ENCODE peak calls at places on chromosomes 16 and 17, in ten cellular contexts. One of them, this sample, is unnamed.

GRCh38 chr16:86580063-86580797 is 1.9 kb downstream of the FOXL1 start:
- DNase-seq in K562: no peak
- DNase-seq in prostate gland: no peak
- DNase-seq in neural crest cell: no peak
- DNase-seq in fibroblast of lung: peak; percentile 69
- DNase-seq in cardiac fibroblast: no peak
- DNase-seq in HL-60: no peak
- DNase-seq in psoas muscle: no peak
- DNase-seq in transverse colon: no peak
- DNase-seq in CD8-positive, alpha-beta T cell: no peak
- DNase-seq in this sample: no peak

GRCh38 chr16:50213939-50214519 is 52.3 kb upstream of the ADCY7 start:
- DNase-seq in K562: peak; percentile 39
- DNase-seq in prostate gland: no peak
- DNase-seq in neural crest cell: no peak
- DNase-seq in fibroblast of lung: peak; percentile 69
- DNase-seq in cardiac fibroblast: peak; percentile 64
- DNase-seq in HL-60: peak; percentile 13
- DNase-seq in psoas muscle: no peak
- DNase-seq in transverse colon: no peak
- DNase-seq in CD8-positive, alpha-beta T cell: no peak
- DNase-seq in this sample: peak; percentile 25

GRCh38 chr16:88382491-88383400 is at the start of gene ZNF469:
- DNase-seq in K562: no peak
- DNase-seq in prostate gland: no peak
- DNase-seq in neural crest cell: no peak
- DNase-seq in fibroblast of lung: peak; percentile 36
- DNase-seq in cardiac fibroblast: peak; percentile 49
- DNase-seq in HL-60: no peak
- DNase-seq in psoas muscle: peak; percentile 50
- DNase-seq in transverse colon: no peak
- DNase-seq in CD8-positive, alpha-beta T cell: no peak
- DNase-seq in this sample: peak; percentile 42

GRCh38 chr16:75486014-75486404 is 9.2 kb downstream of the CHST6 start:
- DNase-seq in K562: no peak
- DNase-seq in prostate gland: peak; percentile 77
- DNase-seq in neural crest cell: no peak
- DNase-seq in fibroblast of lung: no peak
- DNase-seq in cardiac fibroblast: no peak
- DNase-seq in HL-60: no peak
- DNase-seq in psoas muscle: no peak
- DNase-seq in transverse colon: peak; percentile 71
- DNase-seq in CD8-positive, alpha-beta T cell: no peak
- DNase-seq in this sample: peak; percentile 67

GRCh38 chr16:539901-540530 is 12.5 kb downstream of the CAPN15 start:
- DNase-seq in K562: no peak
- DNase-seq in prostate gland: no peak
- DNase-seq in neural crest cell: no peak
- DNase-seq in fibroblast of lung: peak; percentile 81
- DNase-seq in cardiac fibroblast: no peak
- DNase-seq in HL-60: no peak
- DNase-seq in psoas muscle: no peak
- DNase-seq in transverse colon: no peak
- DNase-seq in CD8-positive, alpha-beta T cell: no peak
- DNase-seq in this sample: no peak

GRCh38 chr16:14338969-14339368 is 267.9 kb downstream of the MRTFB start:
- DNase-seq in K562: no peak
- DNase-seq in prostate gland: no peak
- DNase-seq in neural crest cell: no peak
- DNase-seq in fibroblast of lung: no peak
- DNase-seq in cardiac fibroblast: no peak
- DNase-seq in HL-60: no peak
- DNase-seq in psoas muscle: no peak
- DNase-seq in transverse colon: no peak
- DNase-seq in CD8-positive, alpha-beta T cell: no peak
- DNase-seq in this sample: no peak

GRCh38 chr16:83953796-83954576 is 946 bp downstream of the OSGIN1 start:
- DNase-seq in K562: peak; percentile 70
- DNase-seq in prostate gland: peak; percentile 49
- DNase-seq in neural crest cell: no peak
- DNase-seq in fibroblast of lung: peak; percentile 23
- DNase-seq in cardiac fibroblast: peak; percentile 29
- DNase-seq in HL-60: no peak
- DNase-seq in psoas muscle: no peak
- DNase-seq in transverse colon: no peak
- DNase-seq in CD8-positive, alpha-beta T cell: no peak
- DNase-seq in this sample: peak; percentile 48

GRCh38 chr16:9050102-9050830 is 41.2 kb upstream of the HAPSTR1 start:
- DNase-seq in K562: peak; percentile 50
- DNase-seq in prostate gland: no peak
- DNase-seq in neural crest cell: peak; percentile 15
- DNase-seq in fibroblast of lung: no peak
- DNase-seq in cardiac fibroblast: peak; percentile 16
- DNase-seq in HL-60: no peak
- DNase-seq in psoas muscle: no peak
- DNase-seq in transverse colon: no peak
- DNase-seq in CD8-positive, alpha-beta T cell: no peak
- DNase-seq in this sample: peak; percentile 18

GRCh38 chr16:85206472-85207356 is 94.4 kb upstream of the CIBAR2 start:
- DNase-seq in K562: no peak
- DNase-seq in prostate gland: peak; percentile 38
- DNase-seq in neural crest cell: no peak
- DNase-seq in fibroblast of lung: peak; percentile 82
- DNase-seq in cardiac fibroblast: peak; percentile 73
- DNase-seq in HL-60: no peak
- DNase-seq in psoas muscle: peak; percentile 63
- DNase-seq in transverse colon: peak; percentile 60
- DNase-seq in CD8-positive, alpha-beta T cell: no peak
- DNase-seq in this sample: no peak

GRCh38 chr16:29198731-29199521 is 207.6 kb downstream of the NPIPB11 start:
- DNase-seq in K562: no peak
- DNase-seq in prostate gland: no peak
- DNase-seq in neural crest cell: no peak
- DNase-seq in fibroblast of lung: no peak
- DNase-seq in cardiac fibroblast: peak; percentile 58
- DNase-seq in HL-60: no peak
- DNase-seq in psoas muscle: no peak
- DNase-seq in transverse colon: peak; percentile 7
- DNase-seq in CD8-positive, alpha-beta T cell: no peak
- DNase-seq in this sample: no peak

GRCh38 chr16:89404561-89404960 is 85.8 kb downstream of the ANKRD11 start:
- DNase-seq in K562: no peak
- DNase-seq in prostate gland: peak; percentile 50
- DNase-seq in neural crest cell: no peak
- DNase-seq in fibroblast of lung: no peak
- DNase-seq in cardiac fibroblast: no peak
- DNase-seq in HL-60: no peak
- DNase-seq in psoas muscle: no peak
- DNase-seq in transverse colon: peak; percentile 46
- DNase-seq in CD8-positive, alpha-beta T cell: no peak
- DNase-seq in this sample: no peak

GRCh38 chr17:32445976-32446375 is 1.7 kb downstream of the PSMD11 start:
- DNase-seq in K562: peak; percentile 58
- DNase-seq in prostate gland: no peak
- DNase-seq in neural crest cell: no peak
- DNase-seq in fibroblast of lung: peak; percentile 21
- DNase-seq in cardiac fibroblast: peak; percentile 34
- DNase-seq in HL-60: no peak
- DNase-seq in psoas muscle: no peak
- DNase-seq in transverse colon: no peak
- DNase-seq in CD8-positive, alpha-beta T cell: no peak
- DNase-seq in this sample: no peak

GRCh38 chr17:32445497-32445896 is 1.2 kb downstream of the PSMD11 start:
- DNase-seq in K562: no peak
- DNase-seq in prostate gland: no peak
- DNase-seq in neural crest cell: no peak
- DNase-seq in fibroblast of lung: no peak
- DNase-seq in cardiac fibroblast: no peak
- DNase-seq in HL-60: no peak
- DNase-seq in psoas muscle: no peak
- DNase-seq in transverse colon: no peak
- DNase-seq in CD8-positive, alpha-beta T cell: no peak
- DNase-seq in this sample: no peak

GRCh38 chr17:32445075-32445427 is 741 bp downstream of the PSMD11 start:
- DNase-seq in K562: peak; percentile 47
- DNase-seq in prostate gland: peak; percentile 15
- DNase-seq in neural crest cell: no peak
- DNase-seq in fibroblast of lung: peak; percentile 55
- DNase-seq in cardiac fibroblast: peak; percentile 63
- DNase-seq in HL-60: peak; percentile 15
- DNase-seq in psoas muscle: peak; percentile 42
- DNase-seq in transverse colon: peak; percentile 51
- DNase-seq in CD8-positive, alpha-beta T cell: peak; percentile 7
- DNase-seq in this sample: peak; percentile 44

GRCh38 chr17:32443827-32444300 is 446 bp upstream of the PSMD11 start:
- DNase-seq in K562: no peak
- DNase-seq in prostate gland: no peak
- DNase-seq in neural crest cell: no peak
- DNase-seq in fibroblast of lung: no peak
- DNase-seq in cardiac fibroblast: no peak
- DNase-seq in HL-60: no peak
- DNase-seq in psoas muscle: no peak
- DNase-seq in transverse colon: no peak
- DNase-seq in CD8-positive, alpha-beta T cell: no peak
- DNase-seq in this sample: no peak

DNA sequence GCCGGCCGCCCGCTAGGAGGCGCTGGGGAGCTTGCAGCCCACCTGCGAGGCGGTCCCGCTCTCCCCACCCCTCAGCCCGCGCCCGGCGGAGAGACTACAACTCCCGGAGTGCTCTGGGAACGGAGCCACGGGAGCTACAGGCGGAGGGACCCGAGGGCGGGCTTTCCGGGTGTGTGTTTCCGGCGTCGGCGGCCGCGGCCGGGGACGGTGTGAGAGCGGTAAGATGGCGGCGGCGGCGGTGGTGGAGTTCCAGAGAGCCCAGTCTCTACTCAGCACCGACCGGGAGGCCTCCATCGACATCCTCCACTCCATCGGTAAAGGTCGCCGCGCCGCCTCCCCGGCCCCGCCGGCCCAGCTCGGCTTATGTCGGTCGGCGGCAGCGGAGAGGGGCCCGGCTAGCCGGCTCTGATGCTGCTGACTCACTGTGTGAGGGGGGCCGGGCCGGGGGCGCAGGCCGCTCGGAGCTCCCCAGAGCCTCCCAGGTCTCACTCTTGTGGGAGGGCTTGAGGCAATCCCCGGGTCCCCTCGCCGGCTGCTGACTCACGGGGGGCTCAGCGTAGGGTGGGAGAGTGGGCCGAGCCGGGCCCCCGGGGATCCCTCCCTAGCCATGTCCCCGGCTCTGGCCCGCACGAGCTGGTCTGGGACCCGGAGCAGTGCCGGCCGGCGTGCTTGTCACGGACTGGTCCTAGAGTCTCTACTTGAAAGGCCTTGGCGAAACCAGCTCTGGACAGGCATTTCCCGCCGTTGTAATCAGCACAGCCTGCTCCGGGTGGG is at the start of gene PSMD11:
- DNase-seq in K562: peak; percentile 98
- DNase-seq in prostate gland: peak; percentile 97
- DNase-seq in neural crest cell: peak; percentile 98
- DNase-seq in fibroblast of lung: peak; percentile 95
- DNase-seq in cardiac fibroblast: peak; percentile 98
- DNase-seq in HL-60: peak; percentile 86
- DNase-seq in psoas muscle: peak; percentile 99
- DNase-seq in transverse colon: peak; percentile 98
- DNase-seq in CD8-positive, alpha-beta T cell: peak; percentile 98
- DNase-seq in this sample: peak; percentile 99
- TF ChIP-seq CTCF in K562: peak; percentile 91
- TF ChIP-seq CTCF in prostate gland: peak; percentile 89
- TF ChIP-seq CTCF in neural crest cell: peak; percentile 97
- TF ChIP-seq CTCF in fibroblast of lung: peak; percentile 77
- TF ChIP-seq CTCF in cardiac fibroblast: peak; percentile 88
- TF ChIP-seq CTCF in HL-60: peak; percentile 68
- TF ChIP-seq CTCF in psoas muscle: peak; percentile 91
- TF ChIP-seq CTCF in transverse colon: no peak
- TF ChIP-seq CTCF in CD8-positive, alpha-beta T cell: peak; percentile 95
- TF ChIP-seq CTCF in this sample: peak; percentile 96

DNA sequence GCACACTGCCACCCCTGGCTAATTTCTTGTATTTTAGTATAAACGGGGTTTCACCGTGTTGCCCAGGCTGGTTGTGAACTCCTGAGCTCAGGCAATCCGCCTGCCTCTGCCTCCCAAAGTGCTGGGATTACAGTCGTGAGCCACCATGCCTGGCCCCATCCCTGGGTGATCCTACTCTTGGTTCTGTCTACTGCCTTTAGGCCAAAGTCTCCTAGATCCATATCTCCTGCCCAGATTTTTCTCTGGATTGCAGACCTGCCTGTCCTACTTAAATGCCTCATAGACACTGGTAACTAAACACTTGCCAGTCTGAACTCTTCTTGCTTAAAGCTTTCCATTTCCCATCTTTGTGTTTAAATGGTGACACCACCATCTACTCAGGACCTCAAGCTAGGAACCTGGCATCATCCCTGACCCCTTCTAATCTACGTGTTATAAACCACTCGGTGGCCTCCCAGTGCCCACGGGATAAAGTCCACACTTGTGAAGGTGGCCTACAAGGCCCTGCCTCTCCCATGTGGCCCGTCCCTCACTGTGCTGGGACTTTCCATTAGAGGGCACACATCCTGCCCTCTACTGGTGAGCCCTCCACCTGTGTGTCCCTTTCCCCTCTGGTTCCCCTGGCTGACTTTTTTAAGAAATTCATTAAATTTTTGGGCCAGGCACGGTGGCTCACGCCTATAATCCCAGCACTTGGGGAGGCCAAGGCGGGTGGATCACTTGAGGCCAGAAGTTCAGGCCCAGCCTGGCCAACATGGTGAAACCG is 51.1 kb downstream of the USP43 start:
- DNase-seq in K562: no peak
- DNase-seq in prostate gland: no peak
- DNase-seq in neural crest cell: no peak
- DNase-seq in fibroblast of lung: no peak
- DNase-seq in cardiac fibroblast: no peak
- DNase-seq in HL-60: no peak
- DNase-seq in psoas muscle: no peak
- DNase-seq in transverse colon: no peak
- DNase-seq in CD8-positive, alpha-beta T cell: no peak
- DNase-seq in this sample: peak; percentile 4
- TF ChIP-seq CTCF in K562: peak; percentile 22
- TF ChIP-seq CTCF in prostate gland: no peak
- TF ChIP-seq CTCF in neural crest cell: no peak
- TF ChIP-seq CTCF in fibroblast of lung: no peak
- TF ChIP-seq CTCF in cardiac fibroblast: no peak
- TF ChIP-seq CTCF in HL-60: no peak
- TF ChIP-seq CTCF in psoas muscle: no peak
- TF ChIP-seq CTCF in transverse colon: no peak
- TF ChIP-seq CTCF in CD8-positive, alpha-beta T cell: no peak
- TF ChIP-seq CTCF in this sample: no peak

GRCh38 chr17:76585649-76586593 is at the start of gene ST6GALNAC2:
- DNase-seq in K562: no peak
- DNase-seq in prostate gland: peak; percentile 68
- DNase-seq in neural crest cell: peak; percentile 35
- DNase-seq in fibroblast of lung: peak; percentile 41
- DNase-seq in cardiac fibroblast: peak; percentile 51
- DNase-seq in HL-60: no peak
- DNase-seq in psoas muscle: peak; percentile 73
- DNase-seq in transverse colon: peak; percentile 71
- DNase-seq in CD8-positive, alpha-beta T cell: no peak
- DNase-seq in this sample: peak; percentile 86
- TF ChIP-seq CTCF in K562: no peak
- TF ChIP-seq CTCF in prostate gland: peak; percentile 65
- TF ChIP-seq CTCF in neural crest cell: peak; percentile 44
- TF ChIP-seq CTCF in fibroblast of lung: peak; percentile 26
- TF ChIP-seq CTCF in cardiac fibroblast: peak; percentile 5
- TF ChIP-seq CTCF in HL-60: no peak
- TF ChIP-seq CTCF in psoas muscle: peak; percentile 53
- TF ChIP-seq CTCF in transverse colon: peak; percentile 18
- TF ChIP-seq CTCF in CD8-positive, alpha-beta T cell: no peak
- TF ChIP-seq CTCF in this sample: no peak

GRCh38 chr16:58018803-58019202 is 6.8 kb upstream of the MMP15 start:
- DNase-seq in K562: no peak
- DNase-seq in prostate gland: no peak
- DNase-seq in neural crest cell: no peak
- DNase-seq in fibroblast of lung: no peak
- DNase-seq in cardiac fibroblast: no peak
- DNase-seq in HL-60: no peak
- DNase-seq in psoas muscle: no peak
- DNase-seq in transverse colon: no peak
- DNase-seq in CD8-positive, alpha-beta T cell: no peak
- DNase-seq in this sample: no peak
- TF ChIP-seq CTCF in K562: peak; percentile 54
- TF ChIP-seq CTCF in prostate gland: no peak
- TF ChIP-seq CTCF in neural crest cell: no peak
- TF ChIP-seq CTCF in fibroblast of lung: no peak
- TF ChIP-seq CTCF in cardiac fibroblast: no peak
- TF ChIP-seq CTCF in HL-60: no peak
- TF ChIP-seq CTCF in psoas muscle: no peak
- TF ChIP-seq CTCF in transverse colon: no peak
- TF ChIP-seq CTCF in CD8-positive, alpha-beta T cell: no peak
- TF ChIP-seq CTCF in this sample: peak; percentile 11